ENCODE peak calls at places on chromosome 5, in eight cellular contexts. N is tibial nerve, S is gastrocnemius medialis, U is breast epithelium, X is esophagus muscularis mucosa, V is ovary, Q is stomach, D is esophagus squamous epithelium. K is an unnamed sample.

GRCh38 chr5:141508440-141508807 is 19.5 kb downstream of the PCDHGC5 start:
- DNase-seq in N (no peak), S (no peak), Q (no peak), X (no peak), D (no peak), U (no peak), V (peak), K (no peak)

GRCh38 chr5:178356459-178356872 is 123.9 kb upstream of the PHYKPL start:
- DNase-seq in S (no peak), D (no peak), Q (peak), X (no peak), N (no peak), V (no peak), U (peak), K (peak)

GRCh38 chr5:23235246-23235645 is 272.2 kb upstream of the PRDM9 start:
- DNase-seq in V (no peak), X (no peak), N (no peak), S (no peak), U (no peak), Q (no peak), D (no peak), K (no peak)

GRCh38 chr5:177336112-177336511 is 15.4 kb downstream of the LMAN2 start:
- DNase-seq in S (no peak), U (no peak), Q (no peak), D (no peak), X (no peak), N (no peak), V (no peak), K (no peak)

GRCh38 chr5:15694694-15695093 is 194.7 kb downstream of the FBXL7 start:
- DNase-seq in U (no peak), S (no peak), N (no peak), X (no peak), D (no peak), Q (no peak), V (no peak), K (no peak)

GRCh38 chr5:150377964-150378694 is 20.6 kb downstream of the TCOF1 start:
- DNase-seq in U (no peak), S (no peak), V (no peak), Q (no peak), D (no peak), N (no peak), X (no peak), K (no peak)

GRCh38 chr5:6634327-6634713 is 1.1 kb downstream of the SRD5A1 start:
- DNase-seq in Q (no peak), D (no peak), U (no peak), V (no peak), N (no peak), S (no peak), X (no peak), K (no peak)

GRCh38 chr5:65059681-65060598 is 291.2 kb downstream of the CWC27 start:
- DNase-seq in S (no peak), V (no peak), N (no peak), Q (no peak), D (no peak), X (peak), U (no peak), K (no peak)

GRCh38 chr5:99058466-99058865 is 129.7 kb upstream of the CHD1 start:
- DNase-seq in S (no peak), N (no peak), Q (no peak), X (no peak), V (no peak), U (no peak), D (no peak), K (no peak)

GRCh38 chr5:96932026-96932425 is 3.9 kb upstream of the LNPEP start:
- DNase-seq in N (no peak), U (no peak), S (no peak), V (no peak), X (no peak), Q (no peak), D (no peak), K (no peak)

GRCh38 chr5:72599519-72600400 is 92.5 kb upstream of the ZNF366 start:
- DNase-seq in X (no peak), D (no peak), N (no peak), V (no peak), Q (no peak), U (no peak), S (no peak), K (no peak)

GRCh38 chr5:125463441-125464092 is 717.1 kb upstream of the ZNF608 start:
- DNase-seq in N (no peak), U (no peak), V (no peak), Q (no peak), D (no peak), S (no peak), X (no peak), K (no peak)

GRCh38 chr5:97071993-97072392 is 70.4 kb downstream of the LIX1 start:
- DNase-seq in U (no peak), V (no peak), D (no peak), S (no peak), Q (no peak), N (no peak), X (no peak), K (no peak)

GRCh38 chr5:79193643-79194042 is 42.3 kb upstream of the JMY start:
- DNase-seq in S (peak), D (no peak), V (no peak), Q (no peak), U (peak), N (no peak), X (no peak), K (no peak)

GRCh38 chr5:2120361-2120760 is 237.6 kb upstream of the IRX4 start:
- DNase-seq in N (no peak), D (no peak), S (no peak), V (no peak), U (no peak), Q (no peak), X (no peak), K (no peak)

GRCh38 chr5:172910828-172911627 is 48.2 kb upstream of the RPL26L1 start:
- DNase-seq in S (peak), V (no peak), X (peak), D (no peak), U (peak), N (peak), Q (peak), K (peak)

GRCh38 chr5:175656966-175657365 is 905 bp upstream of the HRH2 start:
- DNase-seq in S (no peak), N (no peak), X (no peak), Q (no peak), V (no peak), U (no peak), D (no peak), K (no peak)

GRCh38 chr5:145752947-145753346 is 82.2 kb downstream of the PRELID2 start:
- DNase-seq in V (no peak), Q (no peak), S (no peak), X (no peak), U (no peak), N (no peak), D (no peak), K (no peak)

GRCh38 chr5:73373814-73374510 is 74.6 kb downstream of the FOXD1 start:
- DNase-seq in V (no peak), D (no peak), N (no peak), Q (no peak), U (no peak), X (peak), S (no peak), K (no peak)

GRCh38 chr5:154479944-154480750 is 2.1 kb upstream of the HAND1 start:
- DNase-seq in V (no peak), N (no peak), S (no peak), D (no peak), Q (no peak), U (no peak), X (no peak), K (no peak)

DNA sequence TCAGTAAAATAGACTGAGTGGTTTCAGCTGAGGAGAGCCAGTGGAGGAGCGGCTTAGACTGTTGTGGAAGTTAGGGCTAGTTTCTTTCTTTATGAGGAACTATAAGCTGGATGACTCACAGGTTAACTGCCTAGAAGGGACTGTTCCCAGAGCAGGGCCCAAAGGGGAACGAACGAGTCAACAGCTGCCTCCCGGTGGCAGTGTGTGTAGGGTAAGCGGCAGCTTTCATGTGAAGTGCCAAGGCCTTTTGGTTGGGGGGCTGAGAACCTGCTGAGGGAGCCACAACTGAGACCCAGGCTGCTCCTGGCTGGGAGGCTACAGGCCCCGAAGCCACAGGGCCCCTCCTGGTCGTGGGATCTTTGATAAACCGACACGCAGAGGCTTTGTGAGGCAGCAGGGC is 7.0 kb downstream of the SQSTM1 start:
- DNase-seq in U (no peak), S (no peak), X (no peak), Q (no peak), D (no peak), N (no peak), V (no peak), K (no peak)
- TF ChIP-seq POLR2A in U (no peak), S (no peak), X (no peak), Q (no peak), D (no peak), N (no peak), V (no peak), K (no peak)

GRCh38 chr5:134465856-134466240 is 54.2 kb upstream of the CDKN2AIPNL start:
- DNase-seq in V (peak), N (peak), Q (peak), X (peak), D (peak), S (peak), U (peak), K (peak)

GRCh38 chr5:134466241-134467069 is 54.8 kb upstream of the CDKN2AIPNL start:
- DNase-seq in V (peak), X (peak), S (peak), Q (peak), U (peak), N (peak), D (peak), K (peak)

GRCh38 chr5:134463991-134464760 is 52.5 kb upstream of the CDKN2AIPNL start:
- DNase-seq in N (no peak), V (no peak), D (no peak), U (no peak), Q (no peak), S (no peak), X (no peak), K (no peak)

GRCh38 chr5:134463176-134463720 is 51.6 kb upstream of the CDKN2AIPNL start:
- DNase-seq in V (no peak), Q (no peak), D (no peak), X (no peak), S (no peak), U (no peak), N (no peak), K (no peak)

DNA sequence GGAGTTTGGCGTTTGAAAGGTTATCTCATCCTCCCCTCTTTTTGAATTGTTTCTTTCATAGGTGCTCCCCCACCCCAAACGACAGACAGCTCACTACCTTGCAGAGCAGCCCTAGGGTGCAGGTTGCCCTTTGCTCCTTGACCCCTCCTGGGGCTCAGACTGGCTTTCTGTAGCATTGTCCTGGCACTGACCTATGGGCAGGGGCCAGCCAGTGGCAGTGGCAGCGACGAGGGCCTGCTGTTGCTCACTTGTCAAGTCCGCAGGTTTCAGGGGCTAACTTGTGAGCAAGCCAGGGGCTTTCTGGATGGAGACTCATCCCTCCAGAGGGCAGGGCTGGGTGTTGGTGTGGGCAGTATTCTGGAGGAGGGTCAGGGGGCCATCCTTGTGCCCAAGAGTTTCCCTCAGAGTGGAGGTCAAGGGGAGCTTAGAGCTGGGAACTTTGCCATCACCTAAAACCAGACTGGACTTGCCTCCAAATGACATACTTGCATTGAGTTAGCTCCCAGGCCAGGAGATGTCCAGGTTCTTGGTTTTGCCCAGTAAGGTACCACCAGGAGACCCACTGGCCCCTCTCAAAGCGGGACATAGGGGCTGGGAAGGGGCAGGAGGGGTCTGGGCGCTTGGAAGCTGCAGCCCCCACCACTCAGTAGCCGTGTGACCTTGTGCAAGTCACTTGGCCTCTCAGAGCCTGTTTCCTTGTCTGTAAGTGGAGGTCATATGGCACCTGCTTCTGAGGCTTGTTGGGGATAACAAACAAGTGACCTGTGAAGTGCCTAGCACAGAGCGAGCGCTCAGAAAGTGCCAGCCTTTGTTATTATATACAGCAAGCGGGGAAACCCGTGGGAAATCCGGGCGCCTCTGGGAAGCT is 53.5 kb upstream of the CDKN2AIPNL start:
- DNase-seq in U (no peak), S (no peak), D (no peak), Q (no peak), X (no peak), V (peak), N (no peak), K (no peak)
- H3K27ac ChIP-seq in U (peak), S (peak), D (peak), Q (peak), X (peak), V (peak), N (peak), K (peak)

GRCh38 chr5:162187371-162187770 is 119.8 kb downstream of the GABRG2 start:
- DNase-seq in D (no peak), N (no peak), V (no peak), X (no peak), U (no peak), S (no peak), Q (no peak), K (no peak)

GRCh38 chr5:162193012-162193411 is 125.4 kb downstream of the GABRG2 start:
- DNase-seq in S (no peak), V (no peak), D (no peak), N (no peak), X (no peak), U (no peak), Q (no peak), K (no peak)

DNA sequence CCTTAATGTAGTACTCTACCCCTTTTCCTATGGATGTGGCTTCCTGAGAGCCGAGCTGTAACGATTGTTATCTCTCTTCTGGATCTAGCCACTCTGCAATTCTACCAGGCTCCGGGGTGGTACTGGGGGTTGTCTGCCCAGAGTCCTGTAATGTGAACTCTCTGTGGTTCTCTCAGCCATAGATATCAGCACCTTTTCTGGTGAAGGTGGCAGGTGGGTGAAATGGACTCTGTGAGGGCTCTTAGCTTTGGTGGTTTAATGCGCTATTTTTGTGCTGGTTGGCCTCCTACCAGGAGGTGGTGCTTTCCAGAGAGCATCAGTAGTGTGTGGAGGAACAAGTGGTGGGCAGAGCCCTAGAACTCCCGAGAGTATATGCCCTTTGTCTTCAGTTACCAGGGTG is 122.1 kb downstream of the GABRG2 start:
- DNase-seq in S (no peak), N (no peak), D (no peak), X (no peak), U (no peak), Q (no peak), V (no peak), K (no peak)
- TF ChIP-seq POLR2A in S (no peak), N (no peak), D (no peak), X (no peak), U (no peak), Q (no peak), V (no peak), K (no peak)

GRCh38 chr5:82164109-82164956 is 113.8 kb downstream of the RPS23 start:
- DNase-seq in Q (no peak), U (no peak), X (no peak), S (no peak), N (no peak), V (no peak), D (no peak), K (no peak)
- H3K27ac ChIP-seq in Q (no peak), U (peak), X (peak), S (peak), N (no peak), V (no peak), D (peak), K (no peak)

GRCh38 chr5:40150896-40151295 is 528.8 kb upstream of the PTGER4 start:
- DNase-seq in D (no peak), N (no peak), Q (no peak), S (no peak), U (no peak), X (no peak), V (no peak), K (no peak)
- TF ChIP-seq POLR2A in D (no peak), N (no peak), Q (no peak), S (no peak), U (no peak), X (no peak), V (no peak), K (no peak)

GRCh38 chr5:110853267-110853666 is 114.5 kb downstream of the SLC25A46 start:
- DNase-seq in S (no peak), N (no peak), X (no peak), D (no peak), Q (no peak), V (no peak), U (no peak), K (no peak)
- H3K27ac ChIP-seq in S (no peak), N (no peak), X (no peak), D (peak), Q (no peak), V (no peak), U (no peak), K (no peak)

K was measured in heart left ventricle.